ENCODE peak calls at places on chromosomes 12 and 14, in ten cellular contexts. T, Y, E, H, Z, C, K, Q, U and V are unnamed samples.

GRCh38 chr12:52951126-52951525 is 2.2 kb downstream of the KRT18 start:
- DNase-seq in T (no peak), Y (no peak), E (no peak), H (no peak), Z (no peak), C (no peak), K (no peak), Q (no peak), U (no peak), V (no peak)

GRCh38 chr14:53900499-53900898 is 56.1 kb downstream of the BMP4 start:
- DNase-seq in T (peak), Y (peak), E (no peak), H (no peak), Z (no peak), C (peak), K (no peak), Q (no peak), U (no peak), V (no peak)

GRCh38 chr12:27711312-27711682 is 665 bp downstream of the MRPS35 start:
- DNase-seq in T (no peak), Y (no peak), E (no peak), H (no peak), Z (no peak), C (no peak), K (no peak), Q (peak), U (no peak), V (no peak)

GRCh38 chr14:72560856-72561493 is 332.9 kb downstream of the DPF3 start:
- DNase-seq in T (no peak), Y (no peak), E (no peak), H (peak), Z (no peak), C (no peak), K (no peak), Q (no peak), U (no peak), V (no peak)

GRCh38 chr14:85487215-85487614 is 42.7 kb upstream of the FLRT2 start:
- DNase-seq in T (no peak), Y (no peak), E (no peak), H (no peak), Z (no peak), C (no peak), K (no peak), Q (no peak), U (no peak), V (no peak)

GRCh38 chr14:22739423-22739822 is 27.1 kb upstream of the OXA1L start:
- DNase-seq in T (no peak), Y (no peak), E (no peak), H (no peak), Z (no peak), C (no peak), K (no peak), Q (no peak), U (no peak), V (peak)

GRCh38 chr12:48999371-49000131 is at the start of gene DDN:
- DNase-seq in T (peak), Y (no peak), E (no peak), H (peak), Z (no peak), C (no peak), K (no peak), Q (peak), U (peak), V (no peak)

GRCh38 chr12:85016423-85016822 is 19.7 kb downstream of the TSPAN19 start:
- DNase-seq in T (no peak), Y (no peak), E (no peak), H (no peak), Z (no peak), C (no peak), K (no peak), Q (no peak), U (peak), V (peak)

GRCh38 chr12:10584415-10584814 is 29.0 kb downstream of the MAGOHB start:
- DNase-seq in T (no peak), Y (no peak), E (no peak), H (no peak), Z (no peak), C (no peak), K (no peak), Q (no peak), U (no peak), V (no peak)
- TF ChIP-seq POLR2AphosphoS5 in T (no peak), Y (no peak), E (no peak), H (no peak), Z (no peak), C (no peak), K (no peak), Q (no peak), U (no peak), V (no peak)

DNA sequence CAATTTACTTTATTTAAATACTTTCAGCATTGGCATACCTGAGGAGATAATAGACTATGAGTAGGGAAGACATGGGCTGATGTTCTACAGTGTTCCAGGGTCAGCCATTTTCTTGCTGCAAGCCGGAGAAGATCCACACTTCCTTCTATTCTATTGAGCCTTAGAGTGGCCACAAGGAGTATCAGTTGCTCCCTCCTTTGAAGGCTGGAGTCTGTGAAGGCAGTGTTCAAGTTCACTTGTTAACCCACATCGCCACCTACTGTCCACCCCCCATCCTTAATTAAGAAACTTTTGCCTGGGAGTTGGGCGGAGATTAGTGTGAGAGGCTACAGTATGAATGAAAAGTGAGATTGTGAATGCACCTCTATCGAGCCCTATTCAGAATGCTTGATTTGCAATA is 666.6 kb downstream of the NRXN3 start:
- DNase-seq in T (peak), Y (no peak), E (peak), H (peak), Z (no peak), C (peak), K (no peak), Q (peak), U (peak), V (peak)
- H3K27ac ChIP-seq in T (no peak), Y (no peak), E (no peak), H (no peak), Z (no peak), C (no peak), K (no peak), Q (no peak), U (no peak), V (no peak)

GRCh38 chr14:21026988-21027315 is 2.1 kb upstream of the NDRG2 start:
- DNase-seq in T (no peak), Y (no peak), E (no peak), H (no peak), Z (no peak), C (no peak), K (no peak), Q (peak), U (no peak), V (no peak)

GRCh38 chr14:21024668-21025373 is at the start of gene NDRG2:
- DNase-seq in T (peak), Y (peak), E (no peak), H (peak), Z (peak), C (peak), K (peak), Q (peak), U (no peak), V (no peak)

GRCh38 chr14:21023817-21024667 is 819 bp downstream of the NDRG2 start:
- DNase-seq in T (peak), Y (no peak), E (no peak), H (no peak), Z (no peak), C (peak), K (no peak), Q (peak), U (no peak), V (no peak)

GRCh38 chr14:21026251-21026987 is 1.6 kb upstream of the NDRG2 start:
- DNase-seq in T (no peak), Y (no peak), E (no peak), H (no peak), Z (no peak), C (no peak), K (no peak), Q (peak), U (no peak), V (no peak)

DNA sequence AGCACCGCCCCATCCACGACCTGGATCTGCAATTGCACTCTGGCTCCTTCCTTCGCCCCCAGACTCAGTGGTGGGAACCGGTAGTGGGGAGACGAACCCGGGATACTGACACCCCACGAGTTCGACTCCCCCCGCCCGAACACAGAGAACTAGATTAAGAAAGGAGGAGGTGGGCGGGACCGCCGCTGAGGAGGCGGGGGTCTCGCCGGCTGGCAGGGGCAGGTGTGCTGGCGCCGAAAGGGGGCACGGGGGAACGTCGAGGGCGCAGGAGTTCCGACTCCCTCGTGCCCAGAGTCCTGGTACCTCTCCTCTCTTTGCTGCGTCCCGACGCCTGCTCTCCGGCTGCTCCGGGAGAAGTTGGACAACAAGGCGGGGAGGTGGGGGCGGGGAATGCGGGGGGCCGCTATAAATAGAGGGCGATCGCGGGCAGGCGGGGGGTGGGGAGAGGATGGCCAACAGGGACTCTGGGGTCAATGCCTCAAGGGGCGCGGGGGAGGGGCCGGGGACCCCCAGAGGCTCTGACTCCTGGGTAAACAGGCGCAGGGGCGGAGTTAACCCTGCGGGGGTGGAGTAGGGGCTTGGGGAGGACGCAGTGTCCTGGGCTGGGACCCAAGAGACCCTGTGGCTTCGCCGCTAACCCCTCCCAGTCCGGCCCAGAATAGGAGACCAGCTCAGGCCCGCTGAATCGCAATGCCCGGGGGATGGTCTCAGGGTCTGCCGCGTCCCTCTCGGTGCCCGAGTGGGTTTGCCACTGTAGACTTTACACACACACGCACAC is 702 bp upstream of the NDRG2 start:
- DNase-seq in T (peak), Y (peak), E (no peak), H (peak), Z (peak), C (peak), K (peak), Q (peak), U (no peak), V (no peak)
- TF ChIP-seq POLR2AphosphoS5 in T (no peak), Y (no peak), E (no peak), H (no peak), Z (peak), C (no peak), K (peak), Q (peak), U (no peak), V (no peak)

DNA sequence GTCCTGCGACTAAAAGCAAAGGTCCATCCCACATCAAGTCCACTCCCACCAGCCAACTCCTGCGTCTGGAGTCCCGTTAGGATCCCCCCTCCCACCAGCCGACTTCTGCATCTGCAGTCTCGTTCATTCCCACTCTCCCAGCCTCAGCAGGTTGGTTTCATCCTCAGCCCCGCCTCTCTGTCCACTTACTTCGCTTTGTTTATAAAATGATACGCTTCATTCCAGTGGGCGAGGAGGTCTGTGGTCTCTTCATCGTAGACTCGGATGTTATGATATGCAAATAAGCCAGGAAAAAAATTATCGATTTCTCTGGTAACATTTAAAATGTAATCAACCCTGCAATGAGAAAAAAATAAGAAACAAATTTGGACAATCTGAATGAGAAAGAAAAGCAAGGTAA is 56.8 kb downstream of the SSH1 start:
- DNase-seq in T (no peak), Y (no peak), E (no peak), H (no peak), Z (no peak), C (no peak), K (no peak), Q (no peak), U (no peak), V (no peak)
- H3K27ac ChIP-seq in T (peak), Y (no peak), E (no peak), H (no peak), Z (peak), C (peak), K (peak), Q (no peak), U (no peak), V (no peak)